ENCODE peak calls at places on chromosomes 5 and 9, in four cellular contexts. T is endothelial cell, O is cardiac fibroblast, C is D721Med. S is an unnamed sample.

GRCh38 chr5:137486707-137487106 is 12.4 kb downstream of the SPOCK1 start:
- DNase-seq in T (no peak), C (no peak), O (peak), S (no peak)

GRCh38 chr5:54390015-54390414 is 65.5 kb upstream of the HSPB3 start:
- DNase-seq in O (peak), C (no peak), T (no peak), S (no peak)

GRCh38 chr9:99130069-99130468 is 25.2 kb downstream of the TGFBR1 start:
- DNase-seq in T (no peak), C (no peak), O (no peak), S (peak)

GRCh38 chr5:161535762-161536161 is 10.8 kb downstream of the GABRB2 start:
- DNase-seq in C (no peak), T (no peak), O (no peak), S (no peak)

GRCh38 chr5:52990531-52990925 is 1.4 kb downstream of the ITGA2 start:
- DNase-seq in C (no peak), O (no peak), T (no peak), S (no peak)

GRCh38 chr5:73265641-73266040 is 92.6 kb downstream of the TMEM174 start:
- DNase-seq in O (no peak), C (no peak), T (no peak), S (no peak)

GRCh38 chr9:127397722-127398647 is 1.0 kb downstream of the SLC2A8 start:
- DNase-seq in C (no peak), T (peak), O (peak), S (peak)

GRCh38 chr9:133763272-133764183 is 25.4 kb upstream of the SARDH start:
- DNase-seq in O (peak), T (no peak), C (no peak), S (no peak)

GRCh38 chr5:169290895-169291294 is 10.0 kb downstream of the SLIT3 start:
- DNase-seq in T (no peak), O (peak), C (no peak), S (no peak)

GRCh38 chr5:148416921-148417320 is 33.2 kb downstream of the FBXO38 start:
- DNase-seq in O (peak), C (no peak), T (no peak), S (no peak)

GRCh38 chr5:102481044-102481715 is 17.6 kb downstream of the SLCO6A1 start:
- DNase-seq in O (peak), T (no peak), C (no peak), S (no peak)

GRCh38 chr9:79858509-79858908 is 286.7 kb downstream of the TLE4 start:
- DNase-seq in C (no peak), T (no peak), O (peak), S (peak)

GRCh38 chr5:134837530-134838181 is 8.1 kb upstream of the C5orf24 start:
- DNase-seq in T (no peak), O (peak), C (no peak), S (no peak)

GRCh38 chr5:116137544-116138378 is 52.9 kb downstream of the COMMD10 start:
- DNase-seq in O (peak), C (no peak), T (peak), S (peak)

GRCh38 chr9:122088880-122089567 is 4.1 kb downstream of the TTLL11 start:
- DNase-seq in T (no peak), C (no peak), O (no peak), S (no peak)

GRCh38 chr5:68544656-68545565 is 329.4 kb downstream of the PIK3R1 start:
- DNase-seq in C (no peak), T (no peak), O (no peak), S (no peak)

GRCh38 chr5:172383231-172383802 is 71.0 kb downstream of the SH3PXD2B start:
- DNase-seq in C (no peak), O (peak), T (no peak), S (no peak)

GRCh38 chr5:13553896-13554295 is 390.6 kb downstream of the DNAH5 start:
- DNase-seq in T (peak), C (no peak), O (no peak), S (no peak)

GRCh38 chr5:96256795-96257470 is 176.1 kb downstream of the PCSK1 start:
- DNase-seq in O (peak), C (no peak), T (no peak), S (no peak)

GRCh38 chr5:134609232-134609851 is 23.3 kb downstream of the SAR1B start:
- DNase-seq in C (no peak), T (no peak), O (no peak), S (peak)

GRCh38 chr5:31963358-31963757 is 210.8 kb downstream of the GOLPH3 start:
- DNase-seq in T (no peak), C (no peak), O (no peak), S (no peak)

GRCh38 chr9:32635362-32635761 is at the start of gene TAF1L:
- DNase-seq in C (no peak), O (no peak), T (no peak), S (no peak)

DNA sequence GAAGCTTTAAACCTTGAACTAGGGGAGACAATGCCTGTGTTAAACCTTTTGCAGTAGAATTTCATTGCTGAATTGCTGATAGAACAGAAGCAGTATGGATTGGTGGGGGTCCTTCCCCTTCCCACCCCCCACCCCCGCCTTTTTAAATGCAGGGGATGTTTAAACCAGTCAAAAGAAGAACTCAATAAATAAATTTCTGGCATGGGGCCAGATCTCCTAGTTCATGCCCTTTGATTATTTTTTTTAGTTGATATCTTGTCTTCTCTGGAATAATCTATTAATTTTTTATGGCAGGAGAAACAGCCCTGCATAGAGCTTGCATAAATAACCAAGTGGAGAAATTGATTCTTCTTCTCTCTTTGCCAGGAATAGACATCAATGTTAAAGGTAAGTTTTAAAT is 72.8 kb downstream of the SLF1 start:
- DNase-seq in T (no peak), C (no peak), O (no peak), S (no peak)
- TF ChIP-seq CTCF in T (no peak), C (no peak), O (no peak), S (no peak)

DNA sequence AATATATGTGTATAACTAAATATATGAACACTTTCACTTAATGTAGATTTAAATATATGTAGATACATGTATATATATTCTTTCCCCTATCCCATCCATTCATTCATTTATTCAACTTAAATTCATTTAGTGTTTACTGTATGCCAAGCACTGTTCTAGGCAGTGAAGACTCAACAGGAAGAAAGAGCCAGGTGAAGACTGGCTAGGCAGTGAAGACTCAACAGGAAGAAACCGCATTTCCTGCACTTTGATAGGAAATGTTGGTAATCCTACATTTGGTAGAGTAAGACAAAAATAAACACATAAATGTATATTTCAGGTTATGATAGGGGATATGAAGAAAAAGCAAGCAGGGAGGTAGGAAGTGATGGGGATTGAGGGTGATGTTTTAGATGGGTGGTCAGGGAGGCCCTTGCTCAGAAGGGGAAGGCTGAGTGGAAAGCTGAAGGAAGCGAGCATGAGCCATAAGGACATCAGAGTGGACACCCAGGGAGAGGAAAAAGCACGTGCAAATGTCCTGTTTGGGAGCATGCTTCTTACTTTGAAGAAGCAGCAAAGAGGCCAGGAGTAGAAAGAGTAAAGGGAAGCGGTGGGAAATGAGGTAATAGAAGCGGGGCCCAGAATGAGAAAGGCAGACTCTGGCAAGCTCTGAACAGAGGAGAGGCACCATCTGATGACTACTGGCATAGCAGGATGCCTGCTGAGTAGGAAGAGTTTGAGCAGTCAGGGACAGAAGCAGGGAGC is 227.8 kb upstream of the MAP3K1 start:
- DNase-seq in T (no peak), O (no peak), C (no peak), S (no peak)
- TF ChIP-seq CTCF in T (no peak), O (no peak), C (no peak), S (no peak)

GRCh38 chr9:92242115-92242778 is 51.2 kb downstream of the IARS1 start:
- DNase-seq in T (peak), O (peak), C (no peak), S (no peak)
- TF ChIP-seq CTCF in T (no peak), O (peak), C (peak), S (no peak)

DNA sequence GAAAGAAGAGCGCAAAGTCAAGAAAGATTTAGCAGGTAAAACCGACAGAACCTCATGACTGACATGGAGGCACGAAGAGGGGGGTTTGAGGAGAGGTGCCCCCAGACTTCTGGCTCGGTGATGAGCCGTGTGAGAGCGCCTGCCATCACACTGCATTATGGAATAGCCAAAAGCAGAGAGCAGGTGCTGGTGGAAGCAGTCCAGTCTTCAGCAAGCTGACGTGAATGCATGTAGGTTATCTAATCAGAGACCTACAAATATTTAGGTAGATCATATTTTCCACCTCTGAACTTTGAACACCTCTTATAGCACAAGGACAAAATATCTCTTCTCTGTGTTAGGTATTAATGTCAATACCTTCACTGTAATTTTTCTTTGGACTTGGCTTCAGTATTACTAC is 68.4 kb downstream of the RNF130 start:
- DNase-seq in T (no peak), C (no peak), O (no peak), S (no peak)
- TF ChIP-seq CTCF in T (no peak), C (no peak), O (no peak), S (no peak)

GRCh38 chr5:166961028-166961427 is 1330.4 kb upstream of the WWC1 start:
- DNase-seq in C (no peak), O (peak), T (no peak), S (no peak)
- TF ChIP-seq CTCF in C (peak), O (no peak), T (peak), S (no peak)

DNA sequence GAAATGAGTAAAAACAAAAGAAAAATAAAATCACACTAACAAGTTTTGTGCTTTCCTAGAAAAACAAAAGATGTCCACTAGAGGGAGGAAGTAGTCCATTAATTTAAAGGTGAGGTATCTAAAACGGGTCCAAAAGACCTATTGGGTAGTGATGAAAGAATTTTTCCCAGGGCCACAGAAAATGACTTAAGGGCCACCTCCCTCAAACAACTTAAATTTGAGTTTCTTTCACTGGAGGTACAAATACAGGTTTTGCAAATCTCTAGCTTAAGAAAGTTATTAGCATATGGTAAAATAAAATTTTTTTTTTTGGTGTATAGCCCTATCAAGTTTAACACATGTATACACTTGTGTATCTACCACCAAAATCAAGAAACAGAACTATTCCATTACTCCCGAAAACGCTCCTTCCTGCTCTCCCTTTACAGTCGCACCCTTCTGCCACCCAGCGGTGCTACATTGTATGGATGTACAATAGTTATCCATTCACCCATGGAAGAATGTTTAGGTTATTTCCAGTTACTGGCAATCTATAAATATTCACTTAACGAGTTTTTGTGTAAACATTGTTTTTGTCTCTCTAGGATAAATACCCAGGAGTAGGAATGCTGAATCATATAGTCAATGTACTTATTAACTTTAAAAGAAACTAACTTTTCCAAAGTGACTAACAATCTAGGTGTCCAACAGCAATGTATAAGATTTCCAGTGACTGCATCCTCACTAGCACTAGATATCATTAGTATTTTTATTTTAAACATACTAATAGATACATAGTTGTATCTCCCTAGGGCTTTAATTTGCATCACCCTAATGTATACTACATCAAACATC is 21.9 kb downstream of the DEPDC1B start:
- DNase-seq in C (no peak), T (no peak), O (peak), S (peak)
- TF ChIP-seq CTCF in C (peak), T (peak), O (peak), S (peak)

GRCh38 chr5:7802855-7803254 is 48.1 kb downstream of the CFAP90 start:
- DNase-seq in O (peak), T (no peak), C (no peak), S (no peak)

GRCh38 chr5:7805379-7805778 is 45.6 kb downstream of the CFAP90 start:
- DNase-seq in T (peak), O (no peak), C (no peak), S (no peak)

GRCh38 chr5:7801898-7802614 is 48.9 kb downstream of the CFAP90 start:
- DNase-seq in O (no peak), T (no peak), C (no peak), S (no peak)
- TF ChIP-seq CTCF in O (no peak), T (no peak), C (no peak), S (no peak)

GRCh38 chr5:80219381-80219780 is 36.5 kb downstream of the SERINC5 start:
- DNase-seq in O (no peak), T (no peak), C (no peak), S (no peak)
- TF ChIP-seq CTCF in O (no peak), T (no peak), C (no peak), S (no peak)

DNA sequence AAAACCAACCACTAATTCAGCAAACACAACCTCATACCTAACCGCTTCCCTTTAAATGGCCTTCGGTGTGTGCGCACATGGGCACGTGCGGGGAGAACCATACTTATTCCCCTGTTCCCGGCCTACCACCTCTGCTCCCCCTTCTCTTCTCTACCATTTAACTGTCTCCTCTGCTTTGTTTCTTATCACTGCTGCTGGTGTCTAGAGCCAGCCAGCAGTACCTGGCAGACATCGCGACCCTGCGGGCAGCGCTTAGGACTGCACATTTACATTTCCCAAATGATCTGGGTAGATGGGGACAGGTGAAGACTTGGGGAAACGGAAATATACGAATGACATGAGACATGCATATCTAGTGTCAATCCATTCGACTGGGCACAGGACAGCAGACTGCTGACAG is 56.6 kb downstream of the PSMB7 start:
- DNase-seq in C (no peak), O (no peak), T (no peak), S (no peak)
- TF ChIP-seq CTCF in C (no peak), O (no peak), T (no peak), S (no peak)

GRCh38 chr9:129028192-129028966 is at the start of gene SH3GLB2:
- DNase-seq in O (peak), C (peak), T (peak), S (peak)
- TF ChIP-seq CTCF in O (peak), C (peak), T (peak), S (peak)

S was measured in GM13976.